ENCODE peak calls at places on chromosomes 1 and 21, in nine cellular contexts. One of them, this sample, is unnamed.

GRCh38 chr1:70003509-70003908 is 201.9 kb downstream of the LRRC40 start:
- DNase-seq in HCT116: no peak
- DNase-seq in endothelial cell: no peak
- DNase-seq in hepatocyte: no peak
- DNase-seq in right atrium auricular region: no peak
- DNase-seq in ovary: no peak
- DNase-seq in endothelial cell of umbilical vein: no peak
- DNase-seq in progenitor cell of endocrine pancreas: no peak
- DNase-seq in astrocyte of the cerebellum: no peak
- DNase-seq in this sample: no peak

GRCh38 chr1:3533051-3534048 is 78.0 kb downstream of the MEGF6 start:
- DNase-seq in HCT116: no peak
- DNase-seq in endothelial cell: peak; percentile 39
- DNase-seq in hepatocyte: no peak
- DNase-seq in right atrium auricular region: no peak
- DNase-seq in ovary: no peak
- DNase-seq in endothelial cell of umbilical vein: no peak
- DNase-seq in progenitor cell of endocrine pancreas: no peak
- DNase-seq in astrocyte of the cerebellum: no peak
- DNase-seq in this sample: no peak

GRCh38 chr1:26786437-26787380 is 1.0 kb upstream of the PIGV start:
- DNase-seq in HCT116: no peak
- DNase-seq in endothelial cell: peak; percentile 46
- DNase-seq in hepatocyte: peak; percentile 76
- DNase-seq in right atrium auricular region: peak; percentile 81
- DNase-seq in ovary: peak; percentile 68
- DNase-seq in endothelial cell of umbilical vein: peak; percentile 72
- DNase-seq in progenitor cell of endocrine pancreas: no peak
- DNase-seq in astrocyte of the cerebellum: peak; percentile 53
- DNase-seq in this sample: peak; percentile 30

GRCh38 chr1:64861611-64862010 is 104.7 kb downstream of the JAK1 start:
- DNase-seq in HCT116: no peak
- DNase-seq in endothelial cell: peak; percentile 48
- DNase-seq in hepatocyte: peak; percentile 63
- DNase-seq in right atrium auricular region: no peak
- DNase-seq in ovary: peak; percentile 33
- DNase-seq in endothelial cell of umbilical vein: no peak
- DNase-seq in progenitor cell of endocrine pancreas: no peak
- DNase-seq in astrocyte of the cerebellum: no peak
- DNase-seq in this sample: peak; percentile 34

GRCh38 chr1:173802961-173803360 is 21.5 kb upstream of the DARS2 start:
- DNase-seq in HCT116: no peak
- DNase-seq in endothelial cell: no peak
- DNase-seq in hepatocyte: no peak
- DNase-seq in right atrium auricular region: no peak
- DNase-seq in ovary: no peak
- DNase-seq in endothelial cell of umbilical vein: no peak
- DNase-seq in progenitor cell of endocrine pancreas: no peak
- DNase-seq in astrocyte of the cerebellum: no peak
- DNase-seq in this sample: no peak

GRCh38 chr1:182129398-182129797 is 67.9 kb upstream of the ZNF648 start:
- DNase-seq in HCT116: no peak
- DNase-seq in endothelial cell: no peak
- DNase-seq in hepatocyte: no peak
- DNase-seq in right atrium auricular region: no peak
- DNase-seq in ovary: no peak
- DNase-seq in endothelial cell of umbilical vein: no peak
- DNase-seq in progenitor cell of endocrine pancreas: no peak
- DNase-seq in astrocyte of the cerebellum: no peak
- DNase-seq in this sample: no peak

GRCh38 chr1:220701974-220702373 is 11.8 kb downstream of the C1orf115 start:
- DNase-seq in HCT116: no peak
- DNase-seq in endothelial cell: no peak
- DNase-seq in hepatocyte: no peak
- DNase-seq in right atrium auricular region: no peak
- DNase-seq in ovary: no peak
- DNase-seq in endothelial cell of umbilical vein: no peak
- DNase-seq in progenitor cell of endocrine pancreas: no peak
- DNase-seq in astrocyte of the cerebellum: no peak
- DNase-seq in this sample: no peak

GRCh38 chr1:19730232-19730631 is 65.6 kb downstream of the HTR6 start:
- DNase-seq in HCT116: no peak
- DNase-seq in endothelial cell: no peak
- DNase-seq in hepatocyte: no peak
- DNase-seq in right atrium auricular region: no peak
- DNase-seq in ovary: no peak
- DNase-seq in endothelial cell of umbilical vein: no peak
- DNase-seq in progenitor cell of endocrine pancreas: no peak
- DNase-seq in astrocyte of the cerebellum: no peak
- DNase-seq in this sample: no peak

GRCh38 chr1:181423301-181423918 is 59.9 kb upstream of the CACNA1E start:
- DNase-seq in HCT116: peak; percentile 36
- DNase-seq in endothelial cell: peak; percentile 64
- DNase-seq in hepatocyte: peak; percentile 71
- DNase-seq in right atrium auricular region: no peak
- DNase-seq in ovary: no peak
- DNase-seq in endothelial cell of umbilical vein: peak; percentile 23
- DNase-seq in progenitor cell of endocrine pancreas: peak; percentile 33
- DNase-seq in astrocyte of the cerebellum: peak; percentile 3
- DNase-seq in this sample: peak; percentile 62

GRCh38 chr1:94496076-94496755 is 45.3 kb downstream of the F3 start:
- DNase-seq in HCT116: no peak
- DNase-seq in endothelial cell: no peak
- DNase-seq in hepatocyte: no peak
- DNase-seq in right atrium auricular region: no peak
- DNase-seq in ovary: no peak
- DNase-seq in endothelial cell of umbilical vein: peak; percentile 32
- DNase-seq in progenitor cell of endocrine pancreas: no peak
- DNase-seq in astrocyte of the cerebellum: no peak
- DNase-seq in this sample: no peak

GRCh38 chr21:15520811-15521643 is 208.8 kb upstream of the USP25 start:
- DNase-seq in HCT116: no peak
- DNase-seq in endothelial cell: no peak
- DNase-seq in hepatocyte: peak; percentile 27
- DNase-seq in right atrium auricular region: no peak
- DNase-seq in ovary: no peak
- DNase-seq in endothelial cell of umbilical vein: no peak
- DNase-seq in progenitor cell of endocrine pancreas: no peak
- DNase-seq in astrocyte of the cerebellum: no peak
- DNase-seq in this sample: no peak

GRCh38 chr1:25068316-25068715 is 138.2 kb upstream of the RUNX3 start:
- DNase-seq in HCT116: no peak
- DNase-seq in endothelial cell: no peak
- DNase-seq in hepatocyte: no peak
- DNase-seq in right atrium auricular region: no peak
- DNase-seq in ovary: no peak
- DNase-seq in endothelial cell of umbilical vein: no peak
- DNase-seq in progenitor cell of endocrine pancreas: no peak
- DNase-seq in astrocyte of the cerebellum: no peak
- DNase-seq in this sample: no peak

GRCh38 chr1:241817956-241818612 is 29.9 kb upstream of the EXO1 start:
- DNase-seq in HCT116: no peak
- DNase-seq in endothelial cell: no peak
- DNase-seq in hepatocyte: no peak
- DNase-seq in right atrium auricular region: no peak
- DNase-seq in ovary: no peak
- DNase-seq in endothelial cell of umbilical vein: no peak
- DNase-seq in progenitor cell of endocrine pancreas: no peak
- DNase-seq in astrocyte of the cerebellum: no peak
- DNase-seq in this sample: no peak

GRCh38 chr1:4836574-4836973 is 182.2 kb downstream of the AJAP1 start:
- DNase-seq in HCT116: no peak
- DNase-seq in endothelial cell: no peak
- DNase-seq in hepatocyte: no peak
- DNase-seq in right atrium auricular region: no peak
- DNase-seq in ovary: no peak
- DNase-seq in endothelial cell of umbilical vein: no peak
- DNase-seq in progenitor cell of endocrine pancreas: no peak
- DNase-seq in astrocyte of the cerebellum: no peak
- DNase-seq in this sample: no peak

GRCh38 chr1:109396971-109397370 is 747 bp downstream of the SORT1 start:
- DNase-seq in HCT116: no peak
- DNase-seq in endothelial cell: peak; percentile 6
- DNase-seq in hepatocyte: no peak
- DNase-seq in right atrium auricular region: no peak
- DNase-seq in ovary: no peak
- DNase-seq in endothelial cell of umbilical vein: peak; percentile 4
- DNase-seq in progenitor cell of endocrine pancreas: no peak
- DNase-seq in astrocyte of the cerebellum: no peak
- DNase-seq in this sample: no peak

GRCh38 chr1:90612033-90612432 is 105.1 kb downstream of the BARHL2 start:
- DNase-seq in HCT116: no peak
- DNase-seq in endothelial cell: no peak
- DNase-seq in hepatocyte: no peak
- DNase-seq in right atrium auricular region: no peak
- DNase-seq in ovary: no peak
- DNase-seq in endothelial cell of umbilical vein: no peak
- DNase-seq in progenitor cell of endocrine pancreas: no peak
- DNase-seq in astrocyte of the cerebellum: no peak
- DNase-seq in this sample: no peak

GRCh38 chr1:90616395-90616794 is 100.7 kb downstream of the BARHL2 start:
- DNase-seq in HCT116: peak; percentile 18
- DNase-seq in endothelial cell: peak; percentile 60
- DNase-seq in hepatocyte: peak; percentile 16
- DNase-seq in right atrium auricular region: no peak
- DNase-seq in ovary: no peak
- DNase-seq in endothelial cell of umbilical vein: peak; percentile 8
- DNase-seq in progenitor cell of endocrine pancreas: no peak
- DNase-seq in astrocyte of the cerebellum: no peak
- DNase-seq in this sample: peak; percentile 28

GRCh38 chr1:90613371-90613770 is 103.7 kb downstream of the BARHL2 start:
- DNase-seq in HCT116: no peak
- DNase-seq in endothelial cell: no peak
- DNase-seq in hepatocyte: no peak
- DNase-seq in right atrium auricular region: no peak
- DNase-seq in ovary: no peak
- DNase-seq in endothelial cell of umbilical vein: no peak
- DNase-seq in progenitor cell of endocrine pancreas: no peak
- DNase-seq in astrocyte of the cerebellum: no peak
- DNase-seq in this sample: no peak

GRCh38 chr1:90614872-90615271 is 102.2 kb downstream of the BARHL2 start:
- DNase-seq in HCT116: no peak
- DNase-seq in endothelial cell: no peak
- DNase-seq in hepatocyte: no peak
- DNase-seq in right atrium auricular region: no peak
- DNase-seq in ovary: no peak
- DNase-seq in endothelial cell of umbilical vein: no peak
- DNase-seq in progenitor cell of endocrine pancreas: no peak
- DNase-seq in astrocyte of the cerebellum: no peak
- DNase-seq in this sample: no peak
- TF ChIP-seq CTCF in HCT116: peak; percentile 78
- TF ChIP-seq CTCF in endothelial cell: peak; percentile 65
- TF ChIP-seq CTCF in hepatocyte: peak; percentile 31
- TF ChIP-seq CTCF in right atrium auricular region: peak; percentile 37
- TF ChIP-seq CTCF in ovary: no peak
- TF ChIP-seq CTCF in endothelial cell of umbilical vein: no peak
- TF ChIP-seq CTCF in progenitor cell of endocrine pancreas: peak; percentile 65
- TF ChIP-seq CTCF in astrocyte of the cerebellum: peak; percentile 37
- TF ChIP-seq CTCF in this sample: peak; percentile 33

GRCh38 chr1:154627247-154628121 is 19.5 kb upstream of the ADAR start:
- DNase-seq in HCT116: peak; percentile 82
- DNase-seq in endothelial cell: peak; percentile 86
- DNase-seq in hepatocyte: peak; percentile 92
- DNase-seq in right atrium auricular region: peak; percentile 89
- DNase-seq in ovary: peak; percentile 88
- DNase-seq in endothelial cell of umbilical vein: peak; percentile 89
- DNase-seq in progenitor cell of endocrine pancreas: peak; percentile 80
- DNase-seq in astrocyte of the cerebellum: peak; percentile 78
- DNase-seq in this sample: peak; percentile 92
- TF ChIP-seq CTCF in HCT116: no peak
- TF ChIP-seq CTCF in endothelial cell: no peak
- TF ChIP-seq CTCF in hepatocyte: no peak
- TF ChIP-seq CTCF in right atrium auricular region: peak; percentile 37
- TF ChIP-seq CTCF in ovary: no peak
- TF ChIP-seq CTCF in endothelial cell of umbilical vein: no peak
- TF ChIP-seq CTCF in progenitor cell of endocrine pancreas: no peak
- TF ChIP-seq CTCF in astrocyte of the cerebellum: no peak
- TF ChIP-seq CTCF in this sample: no peak

DNA sequence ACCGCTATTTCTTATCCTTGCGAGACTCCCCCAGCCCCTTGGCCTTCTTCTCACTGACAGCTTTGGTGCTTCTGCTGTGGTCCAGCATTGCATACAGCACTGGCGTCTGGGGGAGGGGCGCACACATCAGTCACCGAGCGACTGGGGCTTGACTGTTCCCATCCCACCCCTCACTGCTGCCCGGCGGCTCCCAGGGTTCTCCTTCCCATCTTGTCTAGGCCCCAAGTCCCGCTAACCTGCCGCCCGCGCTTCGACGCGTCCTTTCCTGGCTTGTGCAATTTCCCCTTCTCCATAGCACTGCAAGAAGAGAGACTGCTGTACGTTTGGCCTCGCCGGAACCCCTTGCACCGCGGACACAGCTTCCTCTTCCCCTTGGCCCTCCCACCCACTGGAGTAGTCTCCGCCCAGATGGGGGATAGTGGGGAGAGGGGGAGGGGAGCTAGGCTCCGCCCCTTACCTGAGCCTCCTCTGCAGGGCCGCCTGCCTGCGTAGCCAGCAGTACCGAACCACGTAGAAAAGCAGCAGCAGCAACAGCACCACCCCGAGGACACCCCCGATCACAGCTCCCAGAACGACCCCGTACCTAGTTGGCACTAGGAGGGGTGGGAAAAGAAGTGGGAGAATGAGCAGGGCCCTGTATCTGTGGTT is 3.8 kb downstream of the MPZ start:
- DNase-seq in HCT116: peak; percentile 80
- DNase-seq in endothelial cell: peak; percentile 71
- DNase-seq in hepatocyte: peak; percentile 91
- DNase-seq in right atrium auricular region: peak; percentile 82
- DNase-seq in ovary: peak; percentile 80
- DNase-seq in endothelial cell of umbilical vein: peak; percentile 64
- DNase-seq in progenitor cell of endocrine pancreas: peak; percentile 81
- DNase-seq in astrocyte of the cerebellum: no peak
- DNase-seq in this sample: no peak
- TF ChIP-seq CTCF in HCT116: peak; percentile 53
- TF ChIP-seq CTCF in endothelial cell: no peak
- TF ChIP-seq CTCF in hepatocyte: peak; percentile 49
- TF ChIP-seq CTCF in right atrium auricular region: peak; percentile 51
- TF ChIP-seq CTCF in ovary: no peak
- TF ChIP-seq CTCF in endothelial cell of umbilical vein: no peak
- TF ChIP-seq CTCF in progenitor cell of endocrine pancreas: peak; percentile 53
- TF ChIP-seq CTCF in astrocyte of the cerebellum: peak; percentile 27
- TF ChIP-seq CTCF in this sample: no peak

DNA sequence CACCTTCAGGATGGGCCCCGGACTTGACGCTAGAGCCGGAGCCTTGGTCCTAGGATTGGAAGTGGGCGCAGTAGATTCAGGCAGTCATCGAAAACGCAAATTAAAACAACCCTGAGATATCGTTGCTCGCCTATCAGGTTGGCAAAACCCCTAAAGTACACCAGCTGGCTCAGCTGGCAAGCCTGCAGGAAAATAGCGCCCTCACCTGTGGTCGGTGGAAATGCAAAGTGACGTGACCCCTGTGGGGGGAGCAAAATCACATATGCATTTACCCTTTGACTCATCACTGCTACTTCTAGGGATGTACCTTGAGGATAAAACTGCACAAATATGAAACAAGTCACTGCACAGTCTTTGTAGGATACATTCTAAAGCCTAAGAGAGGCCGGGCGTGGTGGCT is 170.3 kb upstream of the TMEM51 start:
- DNase-seq in HCT116: no peak
- DNase-seq in endothelial cell: no peak
- DNase-seq in hepatocyte: no peak
- DNase-seq in right atrium auricular region: no peak
- DNase-seq in ovary: no peak
- DNase-seq in endothelial cell of umbilical vein: no peak
- DNase-seq in progenitor cell of endocrine pancreas: no peak
- DNase-seq in astrocyte of the cerebellum: no peak
- DNase-seq in this sample: no peak
- TF ChIP-seq CTCF in HCT116: peak; percentile 48
- TF ChIP-seq CTCF in endothelial cell: peak; percentile 31
- TF ChIP-seq CTCF in hepatocyte: no peak
- TF ChIP-seq CTCF in right atrium auricular region: no peak
- TF ChIP-seq CTCF in ovary: no peak
- TF ChIP-seq CTCF in endothelial cell of umbilical vein: no peak
- TF ChIP-seq CTCF in progenitor cell of endocrine pancreas: no peak
- TF ChIP-seq CTCF in astrocyte of the cerebellum: no peak
- TF ChIP-seq CTCF in this sample: no peak